ENCODE peak calls at places on chromosomes 1 and 21, in eight cellular contexts. One of them, this sample, is unnamed.
A peak's percentile ranks its signal among the peaks of the same experiment; 100 is the strongest.

GRCh38 chr21:23488245-23488644 is 2119.0 kb downstream of the MRPL39 start:
- DNase-seq in neural progenitor cell: no peak
- DNase-seq in hepatocyte: no peak
- DNase-seq in MM.1S: no peak
- DNase-seq in GM23248: no peak
- DNase-seq in SK-N-SH: no peak
- DNase-seq in K562: no peak
- DNase-seq in PC-3: no peak
- DNase-seq in this sample: no peak

GRCh38 chr1:198919667-198920398 is 281.0 kb downstream of the PTPRC start:
- DNase-seq in MM.1S: peak; percentile 88
- DNase-seq in neural progenitor cell: no peak
- DNase-seq in K562: no peak
- DNase-seq in PC-3: peak; percentile 33
- DNase-seq in GM23248: no peak
- DNase-seq in SK-N-SH: no peak
- DNase-seq in hepatocyte: no peak
- DNase-seq in this sample: no peak

GRCh38 chr1:19028110-19028509 is 71.6 kb upstream of the IFFO2 start:
- DNase-seq in PC-3: no peak
- DNase-seq in GM23248: no peak
- DNase-seq in hepatocyte: no peak
- DNase-seq in MM.1S: no peak
- DNase-seq in K562: no peak
- DNase-seq in neural progenitor cell: no peak
- DNase-seq in SK-N-SH: no peak
- DNase-seq in this sample: peak; percentile 48

GRCh38 chr1:210344706-210345105 is 16.0 kb downstream of the HHAT start:
- DNase-seq in PC-3: peak; percentile 8
- DNase-seq in K562: no peak
- DNase-seq in SK-N-SH: no peak
- DNase-seq in hepatocyte: no peak
- DNase-seq in MM.1S: no peak
- DNase-seq in neural progenitor cell: no peak
- DNase-seq in GM23248: peak; percentile 36
- DNase-seq in this sample: no peak

GRCh38 chr1:93702102-93702827 is 20.6 kb upstream of the BCAR3 start:
- DNase-seq in neural progenitor cell: no peak
- DNase-seq in hepatocyte: no peak
- DNase-seq in K562: no peak
- DNase-seq in SK-N-SH: peak; percentile 74
- DNase-seq in PC-3: peak; percentile 80
- DNase-seq in MM.1S: no peak
- DNase-seq in GM23248: peak; percentile 15
- DNase-seq in this sample: no peak

GRCh38 chr1:67110352-67110751 is 24.4 kb downstream of the C1orf141 start:
- DNase-seq in SK-N-SH: no peak
- DNase-seq in K562: no peak
- DNase-seq in hepatocyte: no peak
- DNase-seq in MM.1S: no peak
- DNase-seq in PC-3: no peak
- DNase-seq in neural progenitor cell: no peak
- DNase-seq in GM23248: no peak
- DNase-seq in this sample: no peak

GRCh38 chr1:103496014-103496635 is 29.4 kb upstream of the RNPC3 start:
- DNase-seq in GM23248: peak; percentile 49
- DNase-seq in K562: no peak
- DNase-seq in neural progenitor cell: no peak
- DNase-seq in MM.1S: no peak
- DNase-seq in SK-N-SH: no peak
- DNase-seq in hepatocyte: no peak
- DNase-seq in PC-3: peak; percentile 64
- DNase-seq in this sample: no peak

GRCh38 chr1:115182012-115182715 is 92.9 kb upstream of the TSPAN2 start:
- DNase-seq in MM.1S: no peak
- DNase-seq in K562: no peak
- DNase-seq in PC-3: peak; percentile 75
- DNase-seq in SK-N-SH: no peak
- DNase-seq in neural progenitor cell: no peak
- DNase-seq in GM23248: peak; percentile 89
- DNase-seq in hepatocyte: no peak
- DNase-seq in this sample: no peak

GRCh38 chr1:97806996-97807395 is 113.8 kb downstream of the DPYD start:
- DNase-seq in GM23248: peak; percentile 16
- DNase-seq in MM.1S: no peak
- DNase-seq in K562: no peak
- DNase-seq in SK-N-SH: no peak
- DNase-seq in neural progenitor cell: no peak
- DNase-seq in hepatocyte: no peak
- DNase-seq in PC-3: no peak
- DNase-seq in this sample: no peak

GRCh38 chr21:41895643-41896493 is 16.7 kb upstream of the PRDM15 start:
- DNase-seq in SK-N-SH: no peak
- DNase-seq in neural progenitor cell: no peak
- DNase-seq in GM23248: no peak
- DNase-seq in hepatocyte: no peak
- DNase-seq in PC-3: no peak
- DNase-seq in MM.1S: no peak
- DNase-seq in K562: peak; percentile 62
- DNase-seq in this sample: peak; percentile 63

GRCh38 chr21:43917515-43918384 is 52.7 kb downstream of the AGPAT3 start:
- DNase-seq in neural progenitor cell: no peak
- DNase-seq in GM23248: no peak
- DNase-seq in K562: peak; percentile 58
- DNase-seq in MM.1S: peak; percentile 82
- DNase-seq in hepatocyte: no peak
- DNase-seq in PC-3: peak; percentile 37
- DNase-seq in SK-N-SH: no peak
- DNase-seq in this sample: no peak

GRCh38 chr1:37509181-37509580 is 5.4 kb downstream of the MEAF6 start:
- DNase-seq in SK-N-SH: peak; percentile 15
- DNase-seq in neural progenitor cell: peak; percentile 14
- DNase-seq in K562: no peak
- DNase-seq in hepatocyte: no peak
- DNase-seq in MM.1S: peak; percentile 37
- DNase-seq in PC-3: peak; percentile 54
- DNase-seq in GM23248: peak; percentile 56
- DNase-seq in this sample: peak; percentile 64

GRCh38 chr1:205782627-205783470 is 7.6 kb upstream of the RAB29 start:
- DNase-seq in PC-3: no peak
- DNase-seq in GM23248: no peak
- DNase-seq in K562: no peak
- DNase-seq in hepatocyte: no peak
- DNase-seq in MM.1S: no peak
- DNase-seq in neural progenitor cell: no peak
- DNase-seq in SK-N-SH: no peak
- DNase-seq in this sample: no peak

GRCh38 chr1:215665212-215665611 is 98.1 kb downstream of the KCTD3 start:
- DNase-seq in K562: no peak
- DNase-seq in MM.1S: no peak
- DNase-seq in neural progenitor cell: no peak
- DNase-seq in SK-N-SH: no peak
- DNase-seq in hepatocyte: no peak
- DNase-seq in PC-3: no peak
- DNase-seq in GM23248: peak; percentile 76
- DNase-seq in this sample: no peak

GRCh38 chr1:6867688-6868370 is 82.6 kb downstream of the CAMTA1 start:
- DNase-seq in GM23248: no peak
- DNase-seq in K562: no peak
- DNase-seq in hepatocyte: no peak
- DNase-seq in SK-N-SH: no peak
- DNase-seq in neural progenitor cell: peak; percentile 15
- DNase-seq in PC-3: no peak
- DNase-seq in MM.1S: no peak
- DNase-seq in this sample: peak; percentile 40

GRCh38 chr1:162902372-162902771 is 41.4 kb upstream of the CCDC190 start:
- DNase-seq in K562: no peak
- DNase-seq in GM23248: peak; percentile 84
- DNase-seq in MM.1S: no peak
- DNase-seq in hepatocyte: no peak
- DNase-seq in PC-3: no peak
- DNase-seq in SK-N-SH: no peak
- DNase-seq in neural progenitor cell: no peak
- DNase-seq in this sample: no peak

GRCh38 chr1:236089046-236089773 is 24.3 kb upstream of the NID1 start:
- DNase-seq in K562: no peak
- DNase-seq in neural progenitor cell: no peak
- DNase-seq in SK-N-SH: no peak
- DNase-seq in GM23248: no peak
- DNase-seq in hepatocyte: peak; percentile 52
- DNase-seq in PC-3: peak; percentile 34
- DNase-seq in MM.1S: no peak
- DNase-seq in this sample: no peak

DNA sequence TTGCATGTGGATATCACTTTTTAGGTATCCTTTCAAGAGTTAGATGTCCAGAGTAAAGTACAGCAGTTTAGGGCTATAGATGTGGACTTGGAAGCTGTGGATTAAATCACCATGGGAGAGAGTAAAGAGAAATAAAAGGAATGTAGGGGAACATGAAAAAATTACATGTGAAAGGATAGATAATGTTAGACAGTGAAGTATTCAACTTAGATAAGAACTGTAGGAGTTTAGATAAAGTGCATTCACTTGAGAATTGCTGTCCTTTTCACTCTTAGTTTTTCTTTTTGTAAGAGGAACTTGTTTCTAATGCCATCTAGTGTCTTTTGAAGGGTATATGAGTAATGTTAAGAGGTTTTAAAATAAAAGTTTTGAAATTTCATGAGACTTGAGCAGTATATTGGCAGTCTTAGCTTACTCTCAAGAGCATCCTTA is 40.1 kb downstream of the MAST2 start:
- DNase-seq in neural progenitor cell: no peak
- DNase-seq in PC-3: peak; percentile 22
- DNase-seq in SK-N-SH: no peak
- DNase-seq in hepatocyte: no peak
- DNase-seq in MM.1S: peak; percentile 48
- DNase-seq in K562: no peak
- DNase-seq in GM23248: peak; percentile 56
- DNase-seq in this sample: peak; percentile 47
- H3K79me2 ChIP-seq in neural progenitor cell: no peaks in the 10 kb centered on the region
- H3K79me2 ChIP-seq in PC-3: peaks cover 16% of the 10 kb centered on the region
- H3K79me2 ChIP-seq in SK-N-SH: peaks cover 50% of the 10 kb centered on the region
- H3K79me2 ChIP-seq in hepatocyte: peaks cover 23% of the 10 kb centered on the region
- H3K79me2 ChIP-seq in MM.1S: peaks cover 50% of the 10 kb centered on the region
- H3K79me2 ChIP-seq in K562: peaks cover 3% of the 10 kb centered on the region
- H3K79me2 ChIP-seq in GM23248: peaks cover 71% of the 10 kb centered on the region
- H3K79me2 ChIP-seq in this sample: no peaks in the 10 kb centered on the region

DNA sequence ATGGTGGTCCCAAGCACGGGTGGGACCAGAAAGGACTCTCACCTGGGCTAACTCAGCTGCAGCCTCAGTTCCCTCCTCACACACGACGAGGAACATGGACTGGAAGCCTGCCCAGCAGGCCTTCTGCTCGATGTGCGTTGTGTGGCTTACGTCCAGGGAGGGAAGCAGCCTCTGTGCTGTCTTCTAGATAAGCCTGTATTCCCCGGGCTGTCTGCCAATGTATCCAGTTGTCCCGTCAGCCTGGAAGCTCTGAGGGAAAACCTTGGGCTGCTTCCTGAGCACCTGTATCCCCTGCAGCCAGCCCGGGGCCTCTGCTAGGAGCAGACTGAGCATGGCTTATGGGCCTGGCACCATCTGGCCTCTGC is 10.5 kb downstream of the PCSK9 start:
- DNase-seq in SK-N-SH: peak; percentile 67
- DNase-seq in neural progenitor cell: no peak
- DNase-seq in GM23248: no peak
- DNase-seq in K562: no peak
- DNase-seq in MM.1S: no peak
- DNase-seq in hepatocyte: peak; percentile 56
- DNase-seq in PC-3: no peak
- DNase-seq in this sample: no peak
- H3K79me2 ChIP-seq in SK-N-SH: no peaks in the 10 kb centered on the region
- H3K79me2 ChIP-seq in neural progenitor cell: no peaks in the 10 kb centered on the region
- H3K79me2 ChIP-seq in GM23248: no peaks in the 10 kb centered on the region
- H3K79me2 ChIP-seq in K562: peaks cover 29% of the 10 kb centered on the region
- H3K79me2 ChIP-seq in MM.1S: no peaks in the 10 kb centered on the region
- H3K79me2 ChIP-seq in hepatocyte: no peaks in the 10 kb centered on the region
- H3K79me2 ChIP-seq in PC-3: no peaks in the 10 kb centered on the region
- H3K79me2 ChIP-seq in this sample: no peaks in the 10 kb centered on the region

GRCh38 chr1:153877112-153877511 is 45.7 kb downstream of the GATAD2B start:
- DNase-seq in PC-3: no peak
- DNase-seq in GM23248: no peak
- DNase-seq in neural progenitor cell: no peak
- DNase-seq in MM.1S: no peak
- DNase-seq in SK-N-SH: no peak
- DNase-seq in hepatocyte: no peak
- DNase-seq in K562: no peak
- DNase-seq in this sample: no peak
- H3K79me2 ChIP-seq in PC-3: peaks cover 66% of the 10 kb centered on the region
- H3K79me2 ChIP-seq in GM23248: peaks cover 100% of the 10 kb centered on the region
- H3K79me2 ChIP-seq in neural progenitor cell: peaks cover 99% of the 10 kb centered on the region
- H3K79me2 ChIP-seq in MM.1S: peaks cover 93% of the 10 kb centered on the region
- H3K79me2 ChIP-seq in SK-N-SH: peaks cover 90% of the 10 kb centered on the region
- H3K79me2 ChIP-seq in hepatocyte: peaks cover 87% of the 10 kb centered on the region
- H3K79me2 ChIP-seq in K562: peaks cover 78% of the 10 kb centered on the region
- H3K79me2 ChIP-seq in this sample: peaks cover 47% of the 10 kb centered on the region

DNA sequence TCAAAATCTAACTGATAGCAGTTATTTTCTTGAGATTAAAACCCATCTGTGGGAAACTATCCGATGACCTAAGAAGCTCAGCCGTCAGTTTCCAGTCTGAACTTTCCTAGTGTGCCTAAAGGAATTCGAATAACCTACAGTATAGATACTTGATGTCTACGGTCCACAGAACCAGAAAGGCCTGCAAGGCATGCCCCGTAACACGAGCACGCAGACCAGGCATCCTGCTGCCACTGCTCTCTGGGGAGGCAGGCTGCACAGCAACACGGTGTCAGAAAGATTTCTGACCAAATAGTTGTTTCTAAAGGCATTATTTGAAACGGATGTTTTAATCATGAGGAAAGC is 48.8 kb upstream of the NADK start:
- DNase-seq in PC-3: no peak
- DNase-seq in neural progenitor cell: no peak
- DNase-seq in K562: no peak
- DNase-seq in SK-N-SH: no peak
- DNase-seq in hepatocyte: no peak
- DNase-seq in GM23248: peak; percentile 60
- DNase-seq in MM.1S: no peak
- DNase-seq in this sample: peak; percentile 29
- H3K79me2 ChIP-seq in PC-3: peaks cover 47% of the 10 kb centered on the region
- H3K79me2 ChIP-seq in neural progenitor cell: peaks cover 100% of the 10 kb centered on the region
- H3K79me2 ChIP-seq in K562: peaks cover 28% of the 10 kb centered on the region
- H3K79me2 ChIP-seq in SK-N-SH: peaks cover 100% of the 10 kb centered on the region
- H3K79me2 ChIP-seq in hepatocyte: peaks cover 100% of the 10 kb centered on the region
- H3K79me2 ChIP-seq in GM23248: peaks cover 100% of the 10 kb centered on the region
- H3K79me2 ChIP-seq in MM.1S: peaks cover 59% of the 10 kb centered on the region
- H3K79me2 ChIP-seq in this sample: peaks cover 24% of the 10 kb centered on the region

This sample was measured in mesendoderm.